ENCODE peak calls at places on chromosomes 2 and 18, in ten cellular contexts. E, T, S, Z, Q, L, Y, J, O and C are unnamed samples.

GRCh38 chr2:38315707-38316333 is 61.3 kb downstream of the ATL2 start:
- DNase-seq in E (no peak), T (no peak), S (no peak), Z (no peak), Q (peak), L (no peak), Y (no peak), J (no peak), O (peak), C (peak)

GRCh38 chr18:11245889-11246288 is 96.5 kb upstream of the PIEZO2 start:
- DNase-seq in E (no peak), T (no peak), S (no peak), Z (no peak), Q (no peak), L (no peak), Y (no peak), J (no peak), O (no peak), C (no peak)

GRCh38 chr18:27954226-27954625 is 222.7 kb downstream of the CDH2 start:
- DNase-seq in E (no peak), T (no peak), S (no peak), Z (no peak), Q (no peak), L (no peak), Y (no peak), J (no peak), O (no peak), C (no peak)

GRCh38 chr2:200159829-200160781 is 146.4 kb upstream of the SPATS2L start:
- DNase-seq in E (no peak), T (no peak), S (no peak), Z (no peak), Q (no peak), L (no peak), Y (no peak), J (no peak), O (no peak), C (no peak)

GRCh38 chr18:44943201-44943881 is 262.7 kb downstream of the SETBP1 start:
- DNase-seq in E (no peak), T (no peak), S (no peak), Z (no peak), Q (no peak), L (peak), Y (no peak), J (no peak), O (no peak), C (no peak)

GRCh38 chr18:23879966-23880565 is 134.5 kb upstream of the TTC39C start:
- DNase-seq in E (no peak), T (no peak), S (no peak), Z (no peak), Q (no peak), L (no peak), Y (no peak), J (no peak), O (no peak), C (no peak)

GRCh38 chr2:204611017-204611631 is 65.8 kb downstream of the PARD3B start:
- DNase-seq in E (no peak), T (no peak), S (no peak), Z (no peak), Q (no peak), L (no peak), Y (no peak), J (no peak), O (no peak), C (no peak)

GRCh38 chr2:230640540-230641011 is 72.1 kb upstream of the CAB39 start:
- DNase-seq in E (no peak), T (no peak), S (no peak), Z (no peak), Q (no peak), L (no peak), Y (no peak), J (no peak), O (peak), C (no peak)

GRCh38 chr2:6747433-6747832 is 118.3 kb downstream of the CMPK2 start:
- DNase-seq in E (no peak), T (no peak), S (no peak), Z (no peak), Q (no peak), L (no peak), Y (no peak), J (no peak), O (no peak), C (no peak)

GRCh38 chr2:121338281-121338680 is 53.3 kb upstream of the TFCP2L1 start:
- DNase-seq in E (no peak), T (no peak), S (no peak), Z (no peak), Q (no peak), L (peak), Y (no peak), J (no peak), O (no peak), C (no peak)

GRCh38 chr2:36919041-36919837 is 47.1 kb downstream of the STRN start:
- DNase-seq in E (no peak), T (no peak), S (no peak), Z (no peak), Q (no peak), L (no peak), Y (no peak), J (no peak), O (no peak), C (no peak)

GRCh38 chr2:96800762-96801463 is 15.2 kb upstream of the CNNM3 start:
- DNase-seq in E (peak), T (peak), S (no peak), Z (peak), Q (peak), L (peak), Y (peak), J (peak), O (peak), C (peak)

GRCh38 chr18:79413901-79414300 is 18.2 kb downstream of the NFATC1 start:
- DNase-seq in E (no peak), T (no peak), S (no peak), Z (no peak), Q (no peak), L (no peak), Y (no peak), J (no peak), O (no peak), C (no peak)

GRCh38 chr2:119112230-119112629 is 46.3 kb downstream of the C1QL2 start:
- DNase-seq in E (no peak), T (no peak), S (peak), Z (no peak), Q (no peak), L (no peak), Y (no peak), J (no peak), O (no peak), C (no peak)

GRCh38 chr2:128472789-128473174 is 154.1 kb upstream of the HS6ST1 start:
- DNase-seq in E (no peak), T (no peak), S (no peak), Z (no peak), Q (no peak), L (no peak), Y (no peak), J (no peak), O (no peak), C (no peak)

GRCh38 chr18:48920408-48921038 is 30.2 kb downstream of the SMAD7 start:
- DNase-seq in E (peak), T (no peak), S (no peak), Z (no peak), Q (no peak), L (no peak), Y (no peak), J (peak), O (no peak), C (no peak)

GRCh38 chr2:216560695-216561370 is 62.2 kb downstream of the RPL37A start:
- DNase-seq in E (peak), T (no peak), S (no peak), Z (no peak), Q (no peak), L (no peak), Y (peak), J (peak), O (no peak), C (no peak)

GRCh38 chr2:128660836-128661235 is 342.2 kb upstream of the HS6ST1 start:
- DNase-seq in E (no peak), T (no peak), S (no peak), Z (no peak), Q (no peak), L (no peak), Y (no peak), J (no peak), O (no peak), C (no peak)

GRCh38 chr18:78884502-78884901 is 95.1 kb upstream of the SALL3 start:
- DNase-seq in E (no peak), T (no peak), S (no peak), Z (no peak), Q (no peak), L (no peak), Y (no peak), J (no peak), O (no peak), C (no peak)

GRCh38 chr2:182456784-182457183 is 29.9 kb upstream of the PDE1A start:
- DNase-seq in E (no peak), T (no peak), S (no peak), Z (no peak), Q (no peak), L (no peak), Y (no peak), J (no peak), O (no peak), C (no peak)

GRCh38 chr18:79508565-79509535 is 113.1 kb downstream of the NFATC1 start:
- DNase-seq in E (peak), T (peak), S (no peak), Z (peak), Q (no peak), L (no peak), Y (peak), J (peak), O (no peak), C (no peak)

GRCh38 chr2:237059155-237059875 is 26.4 kb upstream of the COPS8 start:
- DNase-seq in E (no peak), T (no peak), S (no peak), Z (no peak), Q (peak), L (no peak), Y (no peak), J (no peak), O (no peak), C (no peak)

GRCh38 chr2:109378682-109379081 is 235.1 kb downstream of the SEPTIN10 start:
- DNase-seq in E (no peak), T (no peak), S (no peak), Z (peak), Q (no peak), L (peak), Y (peak), J (no peak), O (no peak), C (no peak)

GRCh38 chr2:72901426-72901825 is 14.2 kb downstream of the SPR start:
- DNase-seq in E (no peak), T (no peak), S (no peak), Z (no peak), Q (no peak), L (no peak), Y (no peak), J (no peak), O (no peak), C (no peak)

GRCh38 chr2:180124273-180124881 is 117.3 kb upstream of the CWC22 start:
- DNase-seq in E (no peak), T (no peak), S (no peak), Z (no peak), Q (no peak), L (no peak), Y (no peak), J (no peak), O (peak), C (no peak)

GRCh38 chr2:50066858-50067257 is 912.5 kb upstream of the FSHR start:
- DNase-seq in E (no peak), T (no peak), S (no peak), Z (no peak), Q (no peak), L (no peak), Y (no peak), J (no peak), O (no peak), C (no peak)

GRCh38 chr2:181774601-181775179 is 94.4 kb upstream of the NEUROD1 start:
- DNase-seq in E (no peak), T (no peak), S (no peak), Z (no peak), Q (no peak), L (no peak), Y (no peak), J (no peak), O (peak), C (no peak)

DNA sequence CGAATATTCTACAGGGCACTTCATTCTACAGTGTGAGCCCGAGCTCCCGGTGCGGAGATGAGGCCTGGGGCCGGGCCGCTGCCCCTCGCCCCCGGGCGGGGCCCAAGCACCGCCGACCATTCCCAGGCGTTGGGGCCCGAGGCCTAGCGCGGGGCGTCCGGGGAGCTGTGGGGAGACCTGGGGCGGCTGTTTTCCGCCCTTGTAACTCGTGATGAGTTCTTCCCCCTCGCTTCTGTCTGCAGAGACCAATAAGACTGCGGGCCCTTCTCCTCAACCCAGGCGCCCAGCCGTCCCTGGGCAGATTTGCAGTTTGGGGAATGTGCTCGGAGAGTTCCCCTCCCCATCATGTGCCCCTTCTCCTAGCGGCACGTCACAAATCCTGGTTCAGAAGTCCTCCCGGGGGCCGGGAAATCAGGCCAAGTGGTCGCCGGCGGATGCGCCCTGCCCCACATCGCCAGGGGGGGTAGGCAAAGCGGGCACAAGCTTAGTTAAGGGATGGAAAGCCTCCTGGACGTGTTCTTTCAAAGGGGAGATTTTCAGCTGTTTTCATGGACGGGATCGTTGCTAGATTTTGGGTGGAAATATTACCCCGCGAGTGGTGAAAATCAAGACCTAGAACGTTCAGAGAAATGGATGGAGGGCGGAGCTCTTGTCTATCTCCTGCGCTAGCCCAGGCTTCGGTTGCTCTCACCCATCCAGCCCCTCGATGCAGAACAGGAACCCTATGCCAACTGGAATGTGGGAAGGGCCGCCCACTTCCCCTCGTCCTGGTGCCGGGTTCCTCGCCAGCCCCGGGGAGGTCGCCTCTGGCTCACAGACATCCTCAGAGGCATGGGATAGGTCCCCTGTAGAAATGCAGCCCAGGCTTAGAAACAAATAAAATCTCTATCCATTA is 18.8 kb upstream of the HAAO start:
- DNase-seq in E (peak), T (peak), S (peak), Z (peak), Q (peak), L (peak), Y (peak), J (peak), O (no peak), C (peak)
- TF ChIP-seq POLR2A in E (no peak), T (no peak), S (peak), Z (no peak), Q (no peak), L (peak), Y (peak), J (peak), O (no peak), C (peak)

GRCh38 chr2:74459377-74460118 is 1.3 kb downstream of the WBP1 start:
- DNase-seq in E (no peak), T (no peak), S (no peak), Z (no peak), Q (no peak), L (no peak), Y (no peak), J (no peak), O (no peak), C (no peak)
- TF ChIP-seq POLR2A in E (no peak), T (no peak), S (no peak), Z (no peak), Q (no peak), L (peak), Y (no peak), J (no peak), O (peak), C (no peak)

DNA sequence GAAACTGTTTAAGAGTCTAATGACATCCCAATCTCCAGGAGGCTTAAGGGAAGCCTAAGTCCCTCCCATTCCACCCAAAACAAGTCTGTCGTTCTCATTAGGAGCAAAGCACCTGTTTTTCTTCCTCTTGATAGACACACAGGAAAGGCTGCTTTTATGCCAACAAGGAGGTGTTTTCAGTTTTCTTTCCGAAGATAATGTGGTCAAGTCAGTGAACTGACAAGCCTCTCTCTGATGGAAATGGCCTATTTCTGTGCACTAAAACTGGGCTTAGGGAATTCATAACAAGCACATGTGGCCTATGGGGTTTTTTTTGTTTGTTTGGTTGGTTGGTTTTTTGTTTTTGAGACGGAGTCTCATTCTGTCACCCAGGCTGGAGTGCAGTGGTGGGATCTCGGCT is 36.2 kb downstream of the FBLN7 start:
- DNase-seq in E (no peak), T (no peak), S (no peak), Z (no peak), Q (no peak), L (no peak), Y (no peak), J (no peak), O (no peak), C (no peak)
- TF ChIP-seq POLR2A in E (no peak), T (no peak), S (no peak), Z (no peak), Q (no peak), L (no peak), Y (no peak), J (no peak), O (no peak), C (no peak)

GRCh38 chr2:113175736-113176695 is 2.2 kb downstream of the PSD4 start:
- DNase-seq in E (no peak), T (peak), S (no peak), Z (peak), Q (no peak), L (no peak), Y (no peak), J (no peak), O (no peak), C (no peak)

GRCh38 chr2:113178069-113178468 is 4.3 kb downstream of the PSD4 start:
- DNase-seq in E (no peak), T (no peak), S (no peak), Z (no peak), Q (no peak), L (no peak), Y (no peak), J (no peak), O (no peak), C (no peak)

GRCh38 chr2:113178891-113179290 is 5.1 kb downstream of the PSD4 start:
- DNase-seq in E (no peak), T (no peak), S (no peak), Z (no peak), Q (no peak), L (no peak), Y (no peak), J (no peak), O (no peak), C (no peak)

GRCh38 chr2:113175101-113175628 is 1.4 kb downstream of the PSD4 start:
- DNase-seq in E (no peak), T (peak), S (no peak), Z (peak), Q (peak), L (no peak), Y (no peak), J (no peak), O (no peak), C (no peak)

GRCh38 chr2:113176696-113177355 is 3.1 kb downstream of the PSD4 start:
- DNase-seq in E (no peak), T (no peak), S (no peak), Z (no peak), Q (no peak), L (no peak), Y (no peak), J (no peak), O (no peak), C (no peak)
- TF ChIP-seq POLR2A in E (no peak), T (no peak), S (no peak), Z (no peak), Q (no peak), L (no peak), Y (no peak), J (no peak), O (no peak), C (no peak)

GRCh38 chr18:68714707-68715496 is at the start of gene TMX3:
- DNase-seq in E (peak), T (peak), S (no peak), Z (peak), Q (peak), L (peak), Y (peak), J (peak), O (peak), C (peak)
- TF ChIP-seq POLR2A in E (no peak), T (peak), S (peak), Z (no peak), Q (peak), L (peak), Y (no peak), J (no peak), O (peak), C (peak)

GRCh38 chr2:220744861-220745260 is 827.2 kb downstream of the EPHA4 start:
- DNase-seq in E (peak), T (no peak), S (no peak), Z (no peak), Q (no peak), L (no peak), Y (no peak), J (no peak), O (no peak), C (no peak)
- TF ChIP-seq POLR2A in E (no peak), T (no peak), S (no peak), Z (no peak), Q (no peak), L (no peak), Y (no peak), J (no peak), O (no peak), C (no peak)

GRCh38 chr18:9095297-9096012 is 7.0 kb upstream of the NDUFV2 start:
- DNase-seq in E (no peak), T (peak), S (no peak), Z (peak), Q (no peak), L (no peak), Y (no peak), J (no peak), O (peak), C (no peak)
- TF ChIP-seq POLR2A in E (no peak), T (no peak), S (no peak), Z (no peak), Q (peak), L (no peak), Y (no peak), J (no peak), O (no peak), C (no peak)

DNA sequence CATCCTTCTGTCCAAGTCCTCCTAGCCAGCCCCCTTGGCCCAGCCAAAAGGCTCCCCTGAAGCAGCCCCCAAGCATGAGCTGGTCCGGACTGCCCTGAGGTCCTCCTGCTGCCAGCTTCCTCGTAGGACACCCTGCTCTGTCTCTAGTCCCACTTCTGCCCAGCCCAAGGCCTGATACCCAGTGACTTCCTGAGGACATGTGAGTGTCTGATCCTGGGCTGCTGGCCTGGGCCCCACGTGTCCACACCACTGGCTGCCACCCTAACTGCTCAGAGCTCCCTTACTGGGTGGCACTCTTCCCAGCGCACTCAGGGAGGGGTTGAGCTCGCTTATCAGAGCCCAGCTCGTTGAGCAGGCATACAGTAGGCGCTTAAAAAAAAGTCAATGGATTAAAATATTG is 34.4 kb upstream of the PDIA6 start:
- DNase-seq in E (no peak), T (no peak), S (no peak), Z (no peak), Q (no peak), L (no peak), Y (no peak), J (no peak), O (no peak), C (no peak)
- TF ChIP-seq POLR2A in E (no peak), T (no peak), S (no peak), Z (no peak), Q (no peak), L (no peak), Y (no peak), J (no peak), O (no peak), C (no peak)